ENCODE peak calls at places on chromosomes 13 and 19, in nine cellular contexts. O, J, Q, R, P, S, N, Z and K are unnamed samples.

GRCh38 chr19:18308051-18308947 is 14.6 kb downstream of the LSM4 start:
- DNase-seq in O (no peak), J (no peak), Q (no peak), R (no peak), P (no peak), S (no peak), N (no peak), Z (no peak), K (no peak)

GRCh38 chr19:43809762-43810696 is 7.8 kb upstream of the LYPD5 start:
- DNase-seq in O (peak; percentile 61), J (no peak), Q (peak; percentile 66), R (peak; percentile 23), P (peak; percentile 79), S (peak; percentile 27), N (no peak), Z (no peak), K (peak; percentile 14)

GRCh38 chr13:25882732-25883357 is 169.0 kb downstream of the SHISA2 start:
- DNase-seq in O (no peak), J (no peak), Q (no peak), R (no peak), P (no peak), S (no peak), N (no peak), Z (no peak), K (no peak)

GRCh38 chr13:77565635-77566034 is 30.1 kb downstream of the SCEL start:
- DNase-seq in O (peak; percentile 34), J (no peak), Q (peak; percentile 58), R (no peak), P (peak; percentile 54), S (no peak), N (no peak), Z (no peak), K (peak; percentile 33)

GRCh38 chr13:113742000-113742441 is 17.0 kb upstream of the TMEM255B start:
- DNase-seq in O (no peak), J (no peak), Q (no peak), R (no peak), P (peak; percentile 64), S (no peak), N (no peak), Z (peak; percentile 32), K (no peak)

GRCh38 chr19:44939668-44940067 is 2.4 kb upstream of the APOC4 start:
- DNase-seq in O (no peak), J (no peak), Q (no peak), R (no peak), P (no peak), S (no peak), N (no peak), Z (no peak), K (no peak)

GRCh38 chr19:14059093-14059480 is 2.8 kb downstream of the PALM3 start:
- DNase-seq in O (no peak), J (peak; percentile 21), Q (peak; percentile 35), R (no peak), P (no peak), S (no peak), N (no peak), Z (peak; percentile 62), K (no peak)

GRCh38 chr13:29569253-29570057 is 26.0 kb downstream of the SLC7A1 start:
- DNase-seq in O (no peak), J (no peak), Q (no peak), R (no peak), P (no peak), S (no peak), N (no peak), Z (no peak), K (no peak)

GRCh38 chr19:17779281-17779930 is 15.5 kb upstream of the B3GNT3 start:
- DNase-seq in O (no peak), J (no peak), Q (no peak), R (no peak), P (peak; percentile 52), S (no peak), N (no peak), Z (no peak), K (peak; percentile 15)

GRCh38 chr13:97892717-97893116 is 60.8 kb upstream of the IPO5 start:
- DNase-seq in O (no peak), J (no peak), Q (no peak), R (no peak), P (peak; percentile 18), S (no peak), N (no peak), Z (no peak), K (no peak)

GRCh38 chr19:3964256-3965194 is 6.4 kb downstream of the DAPK3 start:
- DNase-seq in O (no peak), J (no peak), Q (no peak), R (no peak), P (no peak), S (no peak), N (no peak), Z (no peak), K (no peak)

GRCh38 chr13:39468306-39468705 is 134.7 kb downstream of the LHFPL6 start:
- DNase-seq in O (no peak), J (no peak), Q (no peak), R (no peak), P (no peak), S (no peak), N (no peak), Z (no peak), K (no peak)

GRCh38 chr19:18593367-18594095 is 4.9 kb downstream of the REX1BD start:
- DNase-seq in O (no peak), J (no peak), Q (no peak), R (no peak), P (no peak), S (no peak), N (no peak), Z (peak; percentile 52), K (no peak)

GRCh38 chr19:54608205-54608604 is 14.8 kb downstream of the LILRA1 start:
- DNase-seq in O (no peak), J (no peak), Q (no peak), R (no peak), P (no peak), S (no peak), N (no peak), Z (no peak), K (no peak)

GRCh38 chr13:34153428-34154180 is 335.7 kb downstream of the RFC3 start:
- DNase-seq in O (no peak), J (no peak), Q (no peak), R (no peak), P (peak; percentile 38), S (no peak), N (no peak), Z (no peak), K (no peak)

GRCh38 chr19:38580080-38580479 is 37.7 kb downstream of the MAP4K1 start:
- DNase-seq in O (no peak), J (no peak), Q (no peak), R (no peak), P (no peak), S (no peak), N (no peak), Z (no peak), K (no peak)

GRCh38 chr19:46602392-46603194 is 1.5 kb downstream of the CALM3 start:
- DNase-seq in O (no peak), J (no peak), Q (no peak), R (no peak), P (no peak), S (no peak), N (no peak), Z (no peak), K (no peak)

GRCh38 chr13:19606152-19606551 is 27.3 kb upstream of the MPHOSPH8 start:
- DNase-seq in O (no peak), J (no peak), Q (no peak), R (no peak), P (no peak), S (no peak), N (no peak), Z (no peak), K (no peak)

GRCh38 chr19:35716735-35716984 is 1.1 kb upstream of the KMT2B start:
- DNase-seq in O (no peak), J (no peak), Q (peak; percentile 89), R (no peak), P (no peak), S (no peak), N (no peak), Z (no peak), K (no peak)

GRCh38 chr13:78589206-78589605 is 14.1 kb downstream of the POU4F1 start:
- DNase-seq in O (no peak), J (no peak), Q (peak; percentile 44), R (no peak), P (no peak), S (no peak), N (peak; percentile 32), Z (no peak), K (no peak)

GRCh38 chr13:114068723-114069322 is 63.6 kb downstream of the RASA3 start:
- DNase-seq in O (no peak), J (no peak), Q (no peak), R (peak; percentile 24), P (peak; percentile 83), S (no peak), N (no peak), Z (peak; percentile 33), K (no peak)

GRCh38 chr19:50663280-50663790 is 14.1 kb downstream of the C19orf81 start:
- DNase-seq in O (no peak), J (no peak), Q (no peak), R (no peak), P (no peak), S (no peak), N (no peak), Z (no peak), K (peak; percentile 44)